ENCODE peak calls at places on chromosomes 16 and 17, in seven cellular contexts. C, I, D, F, M, S and L are unnamed samples.

GRCh38 chr17:27756467-27757371 is 43.6 kb downstream of the NOS2 start:
- DNase-seq in M (no peak), D (peak; percentile 29), I (peak; percentile 23), C (peak; percentile 75), F (peak; percentile 53), S (no peak), L (peak; percentile 77)

GRCh38 chr17:67377727-67378443 is 804 bp downstream of the PITPNC1 start:
- DNase-seq in S (no peak), M (no peak), C (peak; percentile 47), D (no peak), F (peak; percentile 88), I (no peak), L (peak; percentile 59)

GRCh38 chr17:41486809-41487530 is 2.7 kb downstream of the KRT36 start:
- DNase-seq in F (peak; percentile 40), S (no peak), M (peak; percentile 59), I (no peak), D (peak; percentile 42), C (peak; percentile 81), L (no peak)

GRCh38 chr17:15954222-15954621 is 9.3 kb downstream of the ADORA2B start:
- DNase-seq in S (no peak), C (no peak), F (no peak), I (peak; percentile 73), D (no peak), M (no peak), L (peak; percentile 26)

GRCh38 chr17:67358612-67359011 is 7.8 kb downstream of the PSMD12 start:
- DNase-seq in S (no peak), D (no peak), I (no peak), F (no peak), C (no peak), M (no peak), L (no peak)

GRCh38 chr17:21001111-21001812 is 41.5 kb downstream of the USP22 start:
- DNase-seq in I (no peak), C (no peak), M (no peak), S (no peak), D (no peak), F (no peak), L (no peak)

GRCh38 chr17:82330322-82331239 is 3.0 kb downstream of the SECTM1 start:
- DNase-seq in S (no peak), I (no peak), D (peak; percentile 85), M (no peak), C (no peak), F (peak; percentile 99), L (no peak)

GRCh38 chr17:80151333-80151732 is 4.4 kb upstream of the EIF4A3 start:
- DNase-seq in M (no peak), I (no peak), S (no peak), D (no peak), C (no peak), F (no peak), L (no peak)

GRCh38 chr17:60622961-60623360 is 23.0 kb downstream of the PPM1D start:
- DNase-seq in S (no peak), M (no peak), F (no peak), C (no peak), D (no peak), I (no peak), L (no peak)

GRCh38 chr17:77602062-77602746 is 356.3 kb upstream of the TNRC6C start:
- DNase-seq in C (no peak), D (no peak), M (no peak), F (peak; percentile 59), I (no peak), S (no peak), L (no peak)

GRCh38 chr16:87791295-87792204 is 25.8 kb upstream of the KLHDC4 start:
- DNase-seq in D (no peak), F (no peak), C (no peak), I (no peak), M (no peak), S (no peak), L (no peak)

GRCh38 chr16:19031738-19032137 is 35.7 kb upstream of the COQ7 start:
- DNase-seq in I (no peak), C (no peak), S (no peak), F (no peak), M (no peak), D (no peak), L (no peak)

GRCh38 chr17:59892849-59893616 is at the start of the genes RPS6KB1 and TUBD1:
- DNase-seq in S (peak; percentile 100), F (peak; percentile 99), C (peak; percentile 99), I (peak; percentile 100), M (peak; percentile 94), D (peak; percentile 99), L (peak; percentile 99)

GRCh38 chr17:27657620-27658019 is 26.6 kb downstream of the LGALS9 start:
- DNase-seq in M (no peak), I (no peak), F (no peak), C (peak; percentile 48), D (no peak), S (no peak), L (peak; percentile 80)

GRCh38 chr17:56141046-56141839 is 12.0 kb upstream of the ANKFN1 start:
- DNase-seq in C (no peak), F (no peak), S (no peak), D (no peak), I (no peak), M (no peak), L (no peak)

GRCh38 chr17:18258356-18259038 is at the start of gene FLII:
- DNase-seq in M (no peak), C (peak; percentile 55), D (peak; percentile 19), F (peak; percentile 89), S (no peak), I (no peak), L (peak; percentile 73)

GRCh38 chr17:38994026-38994425 is 26.8 kb upstream of the FBXO47 start:
- DNase-seq in M (no peak), S (no peak), I (no peak), C (no peak), D (no peak), F (no peak), L (no peak)

GRCh38 chr16:27316038-27316680 is 2.4 kb downstream of the IL4R start:
- DNase-seq in D (no peak), S (no peak), F (no peak), I (no peak), C (no peak), M (no peak), L (no peak)

GRCh38 chr17:35167666-35168065 is 20.0 kb downstream of the UNC45B start:
- DNase-seq in M (no peak), C (no peak), D (no peak), S (no peak), F (no peak), I (no peak), L (no peak)

GRCh38 chr16:27520982-27521673 is 28.6 kb downstream of the GTF3C1 start:
- DNase-seq in C (no peak), M (no peak), D (no peak), I (no peak), F (no peak), S (no peak), L (no peak)

GRCh38 chr16:200388-200787 is 20.1 kb downstream of the HBQ1 start:
- DNase-seq in D (no peak), I (no peak), M (no peak), S (no peak), F (no peak), C (no peak), L (no peak)

GRCh38 chr17:16255481-16255901 is 38.5 kb downstream of the PIGL start:
- DNase-seq in D (peak; percentile 22), F (no peak), I (no peak), S (no peak), M (peak; percentile 7), C (no peak), L (no peak)

DNA sequence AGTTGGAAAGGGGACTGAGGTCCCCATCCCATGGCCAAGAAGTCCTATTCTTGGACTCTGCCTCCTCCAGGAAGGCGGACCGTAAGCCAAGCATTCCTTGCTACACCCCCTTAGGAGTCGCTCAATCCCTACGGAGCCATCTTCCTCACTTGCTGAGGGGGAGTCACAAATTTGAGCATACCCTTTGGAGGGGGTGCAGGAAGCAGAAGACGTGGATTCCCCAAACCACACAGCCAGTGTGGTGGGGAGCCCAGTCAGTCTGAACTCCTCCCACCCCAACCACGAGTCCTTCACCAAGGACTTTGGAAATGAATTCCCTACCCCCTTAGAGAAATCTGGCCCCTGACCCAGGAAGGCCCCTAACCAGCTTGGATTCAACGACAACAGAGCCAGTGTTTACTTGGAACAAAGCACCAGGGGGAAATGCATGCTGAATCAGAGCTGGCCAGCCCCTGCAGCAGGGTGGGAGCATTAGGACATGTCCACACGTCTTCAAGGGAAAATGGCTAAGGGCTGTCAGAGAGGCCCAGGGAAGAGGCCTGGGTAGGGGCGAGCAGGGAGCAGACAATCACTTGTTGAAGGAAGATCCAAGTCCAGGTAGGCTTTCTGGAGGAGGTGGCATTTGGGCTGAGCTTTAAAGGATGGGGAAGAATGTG is 5.5 kb upstream of the TMEM92 start:
- DNase-seq in M (no peak), D (no peak), C (no peak), I (no peak), S (no peak), F (no peak), L (no peak)
- TF ChIP-seq JUND in M (no peak), D (no peak), C (no peak), I (no peak), S (no peak), F (no peak), L (no peak)

GRCh38 chr17:2842464-2842863 is 46.2 kb downstream of the RAP1GAP2 start:
- DNase-seq in I (no peak), C (no peak), F (no peak), D (no peak), S (no peak), M (no peak), L (no peak)
- TF ChIP-seq JUND in I (no peak), C (no peak), F (no peak), D (no peak), S (no peak), M (no peak), L (no peak)

GRCh38 chr16:49857423-49858181 is 1.7 kb upstream of the ZNF423 start:
- DNase-seq in M (peak; percentile 65), C (peak; percentile 74), S (no peak), I (peak; percentile 60), D (peak; percentile 32), F (peak; percentile 86), L (peak; percentile 86)
- TF ChIP-seq JUND in M (no peak), C (no peak), S (no peak), I (no peak), D (no peak), F (no peak), L (no peak)

GRCh38 chr16:30429678-30430427 is at the start of gene DCTPP1:
- DNase-seq in M (peak; percentile 96), S (peak; percentile 99), D (peak; percentile 100), C (peak; percentile 99), F (peak; percentile 94), I (peak; percentile 99), L (peak; percentile 95)

GRCh38 chr16:30428055-30428454 is 1.8 kb downstream of the DCTPP1 start:
- DNase-seq in C (no peak), D (no peak), M (no peak), F (no peak), S (no peak), I (no peak), L (no peak)

GRCh38 chr16:30430428-30430970 is 669 bp upstream of the DCTPP1 start:
- DNase-seq in S (no peak), F (peak; percentile 66), C (no peak), D (peak; percentile 77), M (no peak), I (no peak), L (no peak)

GRCh38 chr16:30434852-30435251 is 5.0 kb upstream of the DCTPP1 start:
- DNase-seq in S (no peak), C (no peak), M (no peak), D (no peak), F (no peak), I (no peak), L (no peak)

DNA sequence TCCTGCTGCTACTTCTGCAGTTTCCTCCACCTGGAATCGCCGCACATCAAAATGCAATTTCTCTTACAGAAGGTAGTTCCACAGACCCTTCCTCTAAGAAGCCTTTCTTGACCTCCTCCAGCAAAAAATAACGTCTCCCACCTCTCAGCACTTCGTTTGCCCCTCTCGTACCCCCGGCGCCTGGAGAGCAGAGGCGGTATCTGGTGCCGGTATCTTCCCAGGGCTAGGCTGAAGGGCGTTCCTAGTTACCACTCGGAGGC is 482 bp downstream of the DCTPP1 start:
- DNase-seq in F (no peak), D (no peak), M (no peak), I (no peak), C (no peak), S (no peak), L (no peak)
- TF ChIP-seq JUND in F (no peak), D (no peak), M (no peak), I (no peak), C (no peak), S (no peak), L (no peak)